ENCODE peak calls at places on chromosomes 12 and 14, in nine cellular contexts. B, H, F, R, C, U, L, J and Y are unnamed samples.

GRCh38 chr14:105419305-105420091 is at the start of gene MTA1:
- DNase-seq in J (no peak), R (no peak), U (peak; percentile 60), B (peak; percentile 34), H (peak; percentile 63), F (peak; percentile 43), C (peak; percentile 49), L (peak; percentile 85), Y (peak; percentile 44)

GRCh38 chr12:132771126-132771838 is 9.7 kb upstream of the ANKLE2 start:
- DNase-seq in U (no peak), F (peak; percentile 70), J (no peak), R (no peak), L (no peak), H (no peak), C (no peak), B (peak; percentile 5), Y (no peak)

GRCh38 chr12:26799741-26800140 is 33.3 kb downstream of the ITPR2 start:
- DNase-seq in H (no peak), U (no peak), R (no peak), J (no peak), B (no peak), C (no peak), F (no peak), L (no peak), Y (no peak)

GRCh38 chr12:43550831-43551270 is 1.2 kb downstream of the ADAMTS20 start:
- DNase-seq in H (no peak), F (no peak), C (no peak), R (no peak), J (no peak), U (no peak), B (no peak), L (no peak), Y (no peak)

GRCh38 chr12:104276192-104277131 is 27.1 kb upstream of the EID3 start:
- DNase-seq in R (peak; percentile 84), U (no peak), B (no peak), C (no peak), F (no peak), L (no peak), J (no peak), H (no peak), Y (no peak)

GRCh38 chr12:130764073-130764472 is 48.0 kb upstream of the RIMBP2 start:
- DNase-seq in H (no peak), U (no peak), L (no peak), C (no peak), J (no peak), R (no peak), B (no peak), F (peak; percentile 29), Y (no peak)

GRCh38 chr14:75127903-75128595 is 1.2 kb upstream of the NEK9 start:
- DNase-seq in C (no peak), H (no peak), U (no peak), F (no peak), B (no peak), J (no peak), R (no peak), L (no peak), Y (no peak)

GRCh38 chr14:55122441-55122986 is 6.5 kb upstream of the LGALS3 start:
- DNase-seq in B (no peak), C (no peak), H (no peak), L (no peak), J (peak; percentile 85), U (no peak), R (peak; percentile 53), F (no peak), Y (peak; percentile 50)

GRCh38 chr12:110998971-110999370 is 78.6 kb upstream of the MYL2 start:
- DNase-seq in B (no peak), F (no peak), L (no peak), J (no peak), H (no peak), R (no peak), C (no peak), U (no peak), Y (no peak)

GRCh38 chr12:57727758-57728395 is 10.7 kb downstream of the AGAP2 start:
- DNase-seq in C (no peak), U (no peak), J (no peak), B (no peak), F (peak; percentile 5), L (no peak), R (no peak), H (no peak), Y (no peak)

GRCh38 chr14:96202441-96203094 is 2.1 kb upstream of the BDKRB2 start:
- DNase-seq in C (peak; percentile 35), U (no peak), H (no peak), B (no peak), J (no peak), F (no peak), L (no peak), R (no peak), Y (no peak)

GRCh38 chr14:58491593-58491992 is 64.1 kb downstream of the KIAA0586 start:
- DNase-seq in U (no peak), L (no peak), H (no peak), C (peak; percentile 43), F (no peak), B (no peak), R (no peak), J (no peak), Y (no peak)

GRCh38 chr14:103696466-103697071 is 18.7 kb downstream of the XRCC3 start:
- DNase-seq in H (peak; percentile 55), C (no peak), F (no peak), L (no peak), J (no peak), R (no peak), B (no peak), U (no peak), Y (no peak)

GRCh38 chr14:79295385-79295784 is 915.9 kb downstream of the DIO2 start:
- DNase-seq in U (no peak), R (no peak), C (no peak), F (no peak), J (no peak), H (no peak), L (no peak), B (no peak), Y (no peak)

GRCh38 chr12:95201056-95201670 is 16.1 kb downstream of the FGD6 start:
- DNase-seq in H (no peak), U (no peak), F (no peak), C (peak; percentile 60), B (no peak), L (no peak), J (no peak), R (no peak), Y (peak; percentile 66)